ENCODE peak calls at places on chromosome 11, in six cellular contexts. One of them, this sample, is unnamed.

GRCh38 chr11:9206496-9206895 is 58.7 kb downstream of the DENND5A start:
- DNase-seq in ecto neural progenitor cell: no peak
- DNase-seq in choroid plexus epithelial cell: peak; percentile 86
- DNase-seq in stimulated activated CD4-positive, alpha-beta T cell treated with anti-CD3 and anti-CD28 coated beads, Interleukin-15, amount 100 ng/mL, for 24 hours: no peak
- DNase-seq in DMS 273 treated with DMSO at 0.1 percent for 48 hours: no peak
- DNase-seq in HAP-1: no peak
- DNase-seq in this sample: no peak

GRCh38 chr11:45949992-45950407 is 27.5 kb downstream of the LARGE2 start:
- DNase-seq in ecto neural progenitor cell: no peak
- DNase-seq in choroid plexus epithelial cell: no peak
- DNase-seq in stimulated activated CD4-positive, alpha-beta T cell treated with anti-CD3 and anti-CD28 coated beads, Interleukin-15, amount 100 ng/mL, for 24 hours: no peak
- DNase-seq in DMS 273 treated with DMSO at 0.1 percent for 48 hours: no peak
- DNase-seq in HAP-1: no peak
- DNase-seq in this sample: no peak

GRCh38 chr11:17379383-17380180 is 8.9 kb downstream of the KCNJ11 start:
- DNase-seq in ecto neural progenitor cell: no peak
- DNase-seq in choroid plexus epithelial cell: no peak
- DNase-seq in stimulated activated CD4-positive, alpha-beta T cell treated with anti-CD3 and anti-CD28 coated beads, Interleukin-15, amount 100 ng/mL, for 24 hours: no peak
- DNase-seq in DMS 273 treated with DMSO at 0.1 percent for 48 hours: no peak
- DNase-seq in HAP-1: no peak
- DNase-seq in this sample: no peak

GRCh38 chr11:27012254-27012921 is 18.5 kb downstream of the FIBIN start:
- DNase-seq in ecto neural progenitor cell: no peak
- DNase-seq in choroid plexus epithelial cell: peak; percentile 85
- DNase-seq in stimulated activated CD4-positive, alpha-beta T cell treated with anti-CD3 and anti-CD28 coated beads, Interleukin-15, amount 100 ng/mL, for 24 hours: no peak
- DNase-seq in DMS 273 treated with DMSO at 0.1 percent for 48 hours: peak; percentile 35
- DNase-seq in HAP-1: no peak
- DNase-seq in this sample: no peak

GRCh38 chr11:68191661-68192579 is 21.2 kb downstream of the KMT5B start:
- DNase-seq in ecto neural progenitor cell: no peak
- DNase-seq in choroid plexus epithelial cell: no peak
- DNase-seq in stimulated activated CD4-positive, alpha-beta T cell treated with anti-CD3 and anti-CD28 coated beads, Interleukin-15, amount 100 ng/mL, for 24 hours: no peak
- DNase-seq in DMS 273 treated with DMSO at 0.1 percent for 48 hours: no peak
- DNase-seq in HAP-1: no peak
- DNase-seq in this sample: no peak

GRCh38 chr11:64396079-64396591 is 37.2 kb downstream of the RPS6KA4 start:
- DNase-seq in ecto neural progenitor cell: no peak
- DNase-seq in choroid plexus epithelial cell: peak; percentile 62
- DNase-seq in stimulated activated CD4-positive, alpha-beta T cell treated with anti-CD3 and anti-CD28 coated beads, Interleukin-15, amount 100 ng/mL, for 24 hours: no peak
- DNase-seq in DMS 273 treated with DMSO at 0.1 percent for 48 hours: no peak
- DNase-seq in HAP-1: no peak
- DNase-seq in this sample: no peak

GRCh38 chr11:68215087-68215445 is 2.0 kb upstream of the KMT5B start:
- DNase-seq in ecto neural progenitor cell: no peak
- DNase-seq in choroid plexus epithelial cell: no peak
- DNase-seq in stimulated activated CD4-positive, alpha-beta T cell treated with anti-CD3 and anti-CD28 coated beads, Interleukin-15, amount 100 ng/mL, for 24 hours: peak; percentile 58
- DNase-seq in DMS 273 treated with DMSO at 0.1 percent for 48 hours: no peak
- DNase-seq in HAP-1: no peak
- DNase-seq in this sample: no peak

GRCh38 chr11:122175316-122175715 is 59.3 kb upstream of the BLID start:
- DNase-seq in ecto neural progenitor cell: no peak
- DNase-seq in choroid plexus epithelial cell: no peak
- DNase-seq in stimulated activated CD4-positive, alpha-beta T cell treated with anti-CD3 and anti-CD28 coated beads, Interleukin-15, amount 100 ng/mL, for 24 hours: no peak
- DNase-seq in DMS 273 treated with DMSO at 0.1 percent for 48 hours: no peak
- DNase-seq in HAP-1: no peak
- DNase-seq in this sample: no peak